ENCODE peak calls at places on chromosomes 11 and 22, in five cellular contexts. V is H1, R is K562, M is HepG2, N is GM12878. Z is an unnamed sample.

GRCh38 chr22:28231423-28231822 is 312.4 kb upstream of the PITPNB start:
- DNase-seq in M (peak; percentile 82), R (no peak), N (no peak), V (no peak), Z (no peak)

GRCh38 chr11:6606471-6607189 is 3.1 kb downstream of the ILK start:
- DNase-seq in V (peak; percentile 89), R (peak; percentile 70), M (peak; percentile 97), N (no peak), Z (peak; percentile 65)

GRCh38 chr11:1839924-1840779 is 1.4 kb downstream of the TNNI2 start:
- DNase-seq in V (no peak), N (no peak), M (no peak), R (no peak), Z (no peak)

GRCh38 chr22:40213478-40213877 is 35.8 kb downstream of the TNRC6B start:
- DNase-seq in N (no peak), R (no peak), V (no peak), M (no peak), Z (no peak)

GRCh38 chr11:71580057-71581003 is 2.3 kb downstream of the KRTAP5-11 start:
- DNase-seq in M (peak; percentile 58), V (no peak), N (no peak), R (peak; percentile 72), Z (peak; percentile 48)

GRCh38 chr11:66219846-66220565 is 48.4 kb upstream of the RAB1B start:
- DNase-seq in V (no peak), R (no peak), M (no peak), N (no peak), Z (no peak)

GRCh38 chr11:1604181-1604580 is 4.1 kb downstream of the KRTAP5-3 start:
- DNase-seq in M (no peak), N (no peak), V (no peak), R (no peak), Z (no peak)

GRCh38 chr11:133706925-133707794 is 138.2 kb downstream of the SPATA19 start:
- DNase-seq in V (no peak), M (no peak), R (no peak), N (no peak), Z (no peak)

GRCh38 chr11:44243086-44243485 is 66.9 kb downstream of the ALX4 start:
- DNase-seq in N (no peak), V (no peak), M (no peak), R (no peak), Z (no peak)

GRCh38 chr22:41508770-41509170 is 35.5 kb downstream of the POLR3H start:
- DNase-seq in R (no peak), N (no peak), M (no peak), V (no peak), Z (no peak)

GRCh38 chr22:41501209-41501608 is 32.3 kb downstream of the ACO2 start:
- DNase-seq in V (no peak), N (peak; percentile 27), M (peak; percentile 23), R (no peak), Z (no peak)

GRCh38 chr22:41500303-41500702 is 31.4 kb downstream of the ACO2 start:
- DNase-seq in M (no peak), N (no peak), V (no peak), R (no peak), Z (no peak)

GRCh38 chr22:41507330-41508063 is 36.8 kb downstream of the POLR3H start:
- DNase-seq in R (no peak), M (no peak), N (no peak), V (no peak), Z (no peak)

DNA sequence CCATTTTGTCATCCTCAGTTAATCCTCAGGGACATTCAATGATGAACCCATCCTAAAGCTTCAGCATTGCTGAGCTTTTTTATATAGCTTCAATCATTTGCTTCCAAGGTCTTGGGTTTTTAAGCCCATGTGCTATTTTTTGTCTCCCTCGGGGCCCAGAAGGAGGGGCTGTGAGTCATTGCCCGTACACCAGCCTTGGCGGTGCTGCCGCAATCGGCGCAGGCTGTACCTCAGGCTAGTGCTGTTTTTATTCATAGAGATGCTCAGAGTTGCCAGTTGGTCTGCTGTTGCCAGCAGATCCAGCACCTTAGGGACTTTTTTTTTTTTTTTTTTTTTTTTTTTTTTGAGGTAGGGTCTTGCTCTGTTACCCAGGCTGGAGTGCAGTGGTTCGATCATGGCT is 35.5 kb downstream of the ACO2 start:
- DNase-seq in M (no peak), N (no peak), V (no peak), R (no peak), Z (no peak)
- TF ChIP-seq ZNF274 in M (no peak), N (no peak), V (no peak), R (no peak), Z (no peak)

DNA sequence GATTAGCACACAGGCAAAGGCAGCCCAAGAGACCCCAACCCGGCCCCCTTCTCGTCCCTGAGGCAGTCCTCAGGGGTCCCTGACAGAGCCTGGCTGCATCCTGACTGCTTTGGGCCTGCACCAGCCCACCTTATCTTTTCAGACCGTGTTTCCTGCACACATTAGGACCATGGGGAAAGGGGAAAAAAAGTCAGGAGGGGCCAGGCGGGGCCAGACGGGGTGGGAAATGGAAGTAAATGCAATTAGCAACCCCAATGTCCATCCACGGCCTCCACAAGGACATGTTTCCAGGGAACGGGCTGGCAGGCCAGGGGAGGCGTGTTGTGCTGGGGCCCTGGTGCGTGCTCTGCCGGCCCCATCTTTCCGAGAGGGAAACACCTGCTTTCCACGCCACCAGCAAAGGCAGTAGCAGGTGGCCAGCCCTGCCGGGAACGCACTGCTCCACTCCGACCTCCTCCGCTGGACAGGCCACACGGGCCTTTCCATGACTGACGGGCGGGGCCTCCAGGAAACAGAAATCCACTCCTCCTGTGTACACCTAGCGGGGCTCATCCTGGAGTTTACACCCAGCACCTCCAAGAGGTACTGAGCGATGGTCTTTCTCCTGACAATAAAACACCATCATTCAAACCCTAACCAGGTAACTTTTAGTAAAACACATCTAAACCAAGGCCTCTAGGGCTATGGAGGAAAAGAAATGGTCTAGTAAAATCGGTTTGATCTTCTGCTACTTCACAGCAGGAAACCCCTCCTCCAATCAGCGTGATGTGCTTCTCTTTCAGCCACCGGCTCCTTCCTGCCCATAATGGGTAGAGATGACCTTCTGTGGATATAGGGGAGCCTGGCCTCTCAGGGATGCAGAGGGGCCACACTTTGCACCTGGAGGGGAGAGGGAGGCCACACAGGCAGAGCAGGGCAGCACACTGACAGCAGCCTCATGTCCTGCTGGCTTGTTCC is 7.2 kb downstream of the EHD1 start:
- DNase-seq in R (no peak), M (no peak), N (no peak), V (no peak), Z (no peak)
- H4K20me1 ChIP-seq in R (peaks cover 12% of the 10 kb centered on the region), M (no peaks in the 10 kb centered on the region), N (peaks cover 3% of the 10 kb centered on the region), V (peaks cover 4% of the 10 kb centered on the region), Z (no peaks in the 10 kb centered on the region)

DNA sequence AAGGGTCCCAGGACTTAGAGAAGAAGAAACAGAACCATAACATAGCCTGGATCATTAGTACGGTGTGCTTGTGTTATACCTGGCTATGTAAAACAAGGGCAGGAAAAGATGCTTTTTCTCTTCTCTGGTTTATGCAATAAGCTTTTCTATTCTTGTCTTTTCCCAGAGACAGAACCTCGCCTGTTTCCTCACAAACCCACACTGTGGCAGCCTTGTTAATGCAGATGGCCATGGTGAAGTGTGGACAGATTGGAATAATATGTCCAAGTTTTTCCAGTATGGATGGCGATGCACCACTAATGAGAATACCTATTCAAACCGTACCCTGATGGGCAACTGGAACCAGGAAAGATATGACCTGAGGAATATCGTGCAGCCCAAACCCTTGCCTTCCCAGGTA is 2.9 kb downstream of the CFAP68 start:
- DNase-seq in M (no peak), R (no peak), V (no peak), N (no peak), Z (no peak)
- TF ChIP-seq ZNF274 in M (no peak), R (no peak), V (no peak), N (no peak), Z (no peak)

GRCh38 chr11:68211546-68211945 is 1.6 kb downstream of the KMT5B start:
- DNase-seq in V (no peak), N (no peak), R (no peak), M (no peak), Z (no peak)

GRCh38 chr11:68200639-68201038 is 12.5 kb downstream of the KMT5B start:
- DNase-seq in V (no peak), M (no peak), N (no peak), R (no peak), Z (no peak)

GRCh38 chr11:68202165-68202564 is 10.9 kb downstream of the KMT5B start:
- DNase-seq in M (no peak), N (no peak), R (no peak), V (no peak), Z (no peak)

GRCh38 chr11:68204402-68204801 is 8.7 kb downstream of the KMT5B start:
- DNase-seq in V (no peak), M (no peak), N (no peak), R (no peak), Z (no peak)

DNA sequence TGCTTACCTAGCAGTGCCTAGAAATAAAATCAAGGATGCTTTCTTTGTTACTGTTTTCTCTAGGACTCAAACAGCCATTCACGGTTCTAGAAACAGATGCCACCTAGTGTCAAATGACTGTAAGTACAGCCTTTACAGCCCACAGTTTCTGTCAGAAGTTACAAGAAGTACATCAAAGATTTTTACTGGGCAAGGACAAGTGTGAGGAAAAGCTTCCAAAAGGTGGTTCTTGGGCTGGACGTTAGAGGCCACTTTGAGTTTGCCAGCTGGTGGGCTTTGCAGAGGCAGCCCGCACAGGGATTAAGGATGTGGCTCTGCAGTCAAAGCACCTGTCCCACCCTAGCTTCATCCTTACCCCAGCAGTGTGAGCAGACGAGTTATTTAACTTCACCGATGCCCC is 6.9 kb downstream of the KMT5B start:
- DNase-seq in R (peak; percentile 31), N (no peak), V (peak; percentile 52), M (peak; percentile 74), Z (peak; percentile 53)
- H4K20me1 ChIP-seq in R (peaks cover 33% of the 10 kb centered on the region), N (peaks cover 9% of the 10 kb centered on the region), V (peaks cover 19% of the 10 kb centered on the region), M (peaks cover 45% of the 10 kb centered on the region), Z (peaks cover 17% of the 10 kb centered on the region)

GRCh38 chr11:119471329-119471728 is 48.4 kb upstream of the THY1 start:
- DNase-seq in M (no peak), V (peak; percentile 47), R (no peak), N (no peak), Z (no peak)
- TF ChIP-seq ZNF274 in M (no peak), V (no peak), R (no peak), N (no peak), Z (no peak)

DNA sequence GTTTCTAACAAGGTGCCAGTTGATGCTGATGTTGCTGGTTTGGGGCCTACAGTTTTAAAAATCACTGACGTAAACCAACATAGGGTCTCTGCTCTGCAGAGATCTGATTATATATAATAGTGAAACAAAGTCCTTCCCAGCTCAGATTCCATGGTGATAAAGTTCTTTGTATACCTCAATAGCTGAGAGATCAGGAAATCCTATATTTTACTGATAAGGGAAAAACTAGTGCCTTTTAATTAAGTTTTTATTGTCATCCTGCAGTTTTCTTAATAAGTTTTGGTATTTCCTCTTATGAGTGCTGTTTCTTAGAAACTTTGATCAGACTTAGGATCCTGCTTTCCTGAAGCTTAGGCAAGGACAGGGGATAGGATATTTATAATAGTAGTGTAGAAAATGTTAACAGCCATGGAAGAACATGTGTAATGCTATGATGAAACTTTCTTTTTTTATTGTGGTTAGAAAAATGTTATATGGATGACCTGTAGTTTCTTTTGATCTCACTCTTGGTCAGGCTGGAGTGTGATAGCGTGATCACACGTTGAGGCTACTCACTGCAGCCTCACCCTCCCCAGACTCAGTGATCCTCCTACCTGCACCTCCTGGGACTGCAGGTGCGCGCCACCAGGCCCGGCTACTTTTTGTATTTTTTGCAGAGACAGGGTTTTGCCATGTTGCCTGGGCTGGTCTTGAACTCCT is 14.1 kb downstream of the CAPRIN1 start:
- DNase-seq in R (no peak), V (no peak), N (no peak), M (no peak), Z (no peak)
- H4K20me1 ChIP-seq in R (peaks cover 43% of the 10 kb centered on the region), V (peaks cover 26% of the 10 kb centered on the region), N (no peaks in the 10 kb centered on the region), M (peaks cover 80% of the 10 kb centered on the region), Z (peaks cover 50% of the 10 kb centered on the region)

GRCh38 chr11:107785401-107785800 is 73.2 kb downstream of the SLC35F2 start:
- DNase-seq in M (no peak), R (no peak), N (no peak), V (peak; percentile 37), Z (no peak)
- TF ChIP-seq ZNF274 in M (no peak), R (no peak), N (no peak), V (no peak), Z (no peak)